ENCODE peak calls at places on chromosomes 3 and 15, in seven cellular contexts. J is AG10803, S is endothelial cell, B is GM13977, Q is WTC11, A is RWPE1, D is mucosa of descending colon. U is an unnamed sample.

GRCh38 chr15:68492855-68493254 is 60.9 kb upstream of the ITGA11 start:
- DNase-seq in D (no peak), S (no peak), B (no peak), J (peak), A (no peak), Q (no peak), U (no peak)

GRCh38 chr15:95932676-95933075 is 397.8 kb upstream of the NR2F2 start:
- DNase-seq in J (peak), Q (no peak), D (no peak), B (no peak), S (no peak), A (no peak), U (no peak)

GRCh38 chr3:122582390-122582789 is 4.9 kb downstream of the PARP15 start:
- DNase-seq in D (no peak), B (no peak), A (no peak), J (no peak), Q (no peak), S (no peak), U (no peak)

GRCh38 chr3:134869153-134869726 is 74.2 kb downstream of the EPHB1 start:
- DNase-seq in B (no peak), J (no peak), Q (no peak), D (no peak), S (no peak), A (no peak), U (no peak)

GRCh38 chr3:2354702-2355101 is 256.0 kb downstream of the CNTN4 start:
- DNase-seq in B (no peak), Q (no peak), D (no peak), A (no peak), S (no peak), J (no peak), U (no peak)

GRCh38 chr15:42016971-42017370 is 3.9 kb downstream of the PLA2G4E start:
- DNase-seq in S (no peak), D (no peak), Q (no peak), A (no peak), J (no peak), B (no peak), U (no peak)

GRCh38 chr3:9067352-9067975 is 104.2 kb upstream of the RAD18 start:
- DNase-seq in J (peak), B (peak), D (no peak), A (peak), S (peak), Q (peak), U (peak)

GRCh38 chr15:61467823-61468222 is 238.7 kb upstream of the RORA start:
- DNase-seq in A (no peak), J (no peak), D (no peak), B (no peak), Q (no peak), S (no peak), U (no peak)

GRCh38 chr3:180329847-180330246 is 272.1 kb upstream of the TTC14 start:
- DNase-seq in A (no peak), J (no peak), D (no peak), B (no peak), Q (no peak), S (no peak), U (no peak)

GRCh38 chr15:29815000-29815704 is 7.1 kb downstream of the TJP1 start:
- DNase-seq in S (no peak), B (no peak), J (peak), D (no peak), Q (no peak), A (no peak), U (no peak)

GRCh38 chr3:106261396-106261795 is 392.6 kb upstream of the CBLB start:
- DNase-seq in Q (no peak), S (no peak), J (peak), A (no peak), B (no peak), D (no peak), U (no peak)

GRCh38 chr3:112546216-112546759 is 15.5 kb downstream of the ATG3 start:
- DNase-seq in B (no peak), S (no peak), D (no peak), A (peak), J (no peak), Q (no peak), U (no peak)

GRCh38 chr3:154795582-154795981 is 284.5 kb upstream of the MME start:
- DNase-seq in D (no peak), Q (no peak), B (no peak), A (peak), J (peak), S (no peak), U (no peak)

GRCh38 chr3:172051310-172051956 is 12.1 kb downstream of the FNDC3B start:
- DNase-seq in B (no peak), D (no peak), Q (no peak), J (no peak), A (no peak), S (no peak), U (no peak)

GRCh38 chr15:43769584-43770228 is 7.1 kb downstream of the ELL3 start:
- DNase-seq in B (peak), Q (peak), A (peak), S (peak), J (peak), D (no peak), U (peak)

GRCh38 chr3:112360574-112360973 is 27.6 kb downstream of the CD200 start:
- DNase-seq in A (no peak), B (no peak), J (peak), D (no peak), S (no peak), Q (no peak), U (no peak)

GRCh38 chr3:188491276-188491687 is 337.3 kb downstream of the LPP start:
- DNase-seq in J (peak), D (no peak), A (no peak), Q (no peak), B (no peak), S (no peak), U (no peak)

GRCh38 chr3:60756231-60756630 is 495.0 kb downstream of the FHIT start:
- DNase-seq in Q (no peak), B (no peak), S (no peak), J (peak), A (no peak), D (no peak), U (no peak)

GRCh38 chr15:77738441-77739437 is 106.0 kb upstream of the LINGO1 start:
- DNase-seq in Q (peak), B (no peak), D (no peak), A (no peak), S (peak), J (no peak), U (no peak)

GRCh38 chr15:80608688-80609087 is 86.4 kb upstream of the ABHD17C start:
- DNase-seq in J (no peak), B (no peak), Q (no peak), S (no peak), D (no peak), A (no peak), U (no peak)

GRCh38 chr15:39623550-39623931 is 42.7 kb downstream of the THBS1 start:
- DNase-seq in Q (no peak), D (no peak), J (no peak), S (no peak), B (peak), A (no peak), U (peak)

GRCh38 chr15:91940466-91941381 is 87.2 kb downstream of the SLCO3A1 start:
- DNase-seq in S (no peak), D (peak), J (no peak), Q (no peak), B (no peak), A (peak), U (no peak)

GRCh38 chr15:70156781-70157261 is 59.1 kb upstream of the TLE3 start:
- DNase-seq in D (no peak), B (no peak), S (no peak), Q (no peak), J (peak), A (peak), U (no peak)

GRCh38 chr3:127676456-127676855 is 3.7 kb downstream of the ABTB1 start:
- DNase-seq in Q (peak), J (no peak), B (no peak), A (no peak), D (peak), S (no peak), U (no peak)

GRCh38 chr3:127674793-127675189 is 2.0 kb downstream of the ABTB1 start:
- DNase-seq in D (peak), Q (peak), J (no peak), B (no peak), A (no peak), S (no peak), U (no peak)

GRCh38 chr3:127676921-127677351 is 4.2 kb downstream of the ABTB1 start:
- DNase-seq in D (peak), Q (peak), A (no peak), B (no peak), S (no peak), J (no peak), U (no peak)

GRCh38 chr3:127674099-127674792 is 1.5 kb downstream of the ABTB1 start:
- DNase-seq in B (no peak), D (peak), S (no peak), A (no peak), J (no peak), Q (no peak), U (no peak)

GRCh38 chr3:127675651-127676391 is 3.1 kb downstream of the ABTB1 start:
- DNase-seq in D (peak), S (no peak), Q (peak), J (no peak), B (no peak), A (no peak), U (no peak)
- TF ChIP-seq CTCF in D (no peak), S (no peak), Q (no peak), J (no peak), B (no peak), A (no peak), U (no peak)

DNA sequence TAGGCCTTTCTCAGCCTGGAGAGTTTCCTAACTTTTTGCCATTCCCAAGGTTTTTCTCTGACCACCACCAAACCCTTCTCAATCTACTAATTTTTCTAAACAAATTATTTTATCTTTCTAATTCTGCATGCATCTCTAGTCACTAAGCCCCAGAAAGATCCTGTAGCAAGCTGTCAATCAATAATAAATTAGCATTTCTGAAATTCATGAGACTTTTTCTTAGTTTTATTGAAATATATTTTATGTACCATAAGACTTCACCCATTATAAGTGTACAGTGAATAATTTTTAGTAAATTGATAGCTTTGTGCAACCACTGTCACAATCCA is 22.4 kb upstream of the AP4E1 start:
- DNase-seq in B (no peak), S (no peak), D (no peak), A (no peak), Q (no peak), J (no peak), U (no peak)
- TF ChIP-seq CTCF in B (no peak), S (peak), D (no peak), A (peak), Q (no peak), J (no peak), U (no peak)

GRCh38 chr3:150545419-150546225 is 674 bp downstream of the SERP1 start:
- DNase-seq in Q (no peak), D (no peak), J (peak), A (peak), B (peak), S (no peak), U (peak)
- TF ChIP-seq CTCF in Q (no peak), D (no peak), J (peak), A (no peak), B (no peak), S (no peak), U (no peak)

GRCh38 chr15:25933456-25934158 is 70.5 kb upstream of the ATP10A start:
- DNase-seq in B (no peak), D (no peak), S (peak), J (peak), Q (peak), A (peak), U (no peak)
- TF ChIP-seq CTCF in B (peak), D (peak), S (peak), J (peak), Q (peak), A (peak), U (peak)

DNA sequence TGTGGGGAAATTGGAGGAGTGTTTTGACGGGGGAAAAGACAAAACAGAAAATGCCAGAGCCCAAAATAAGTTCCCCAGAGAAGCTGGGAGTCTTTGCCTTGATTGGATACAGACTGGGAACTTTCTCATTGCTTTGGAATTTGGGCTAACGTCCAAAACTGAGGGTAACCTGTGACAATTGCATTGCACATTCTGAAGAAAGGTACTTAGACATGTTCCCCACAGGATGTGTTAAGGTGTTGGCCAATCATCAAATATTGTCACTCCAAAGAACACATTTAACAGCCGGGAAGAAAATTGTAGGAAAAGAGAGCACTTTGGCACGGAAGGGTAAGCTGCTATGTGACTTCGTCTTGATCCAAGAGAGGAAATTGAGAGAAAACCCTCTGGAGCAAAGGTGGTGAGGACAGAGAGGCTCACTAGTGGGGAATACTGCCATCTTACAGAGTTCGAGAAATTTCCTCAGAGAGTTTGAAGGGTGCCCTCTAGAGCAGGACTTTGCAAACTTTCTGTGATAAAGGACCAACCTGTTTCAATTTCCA is 619.5 kb upstream of the TBL1XR1 start:
- DNase-seq in B (no peak), Q (no peak), A (peak), S (no peak), D (no peak), J (peak), U (no peak)
- TF ChIP-seq CTCF in B (no peak), Q (no peak), A (no peak), S (no peak), D (no peak), J (peak), U (no peak)

GRCh38 chr3:12758025-12758830 is 831 bp downstream of the TMEM40 start:
- DNase-seq in A (peak), D (no peak), S (no peak), Q (no peak), J (peak), B (peak), U (peak)
- TF ChIP-seq CTCF in A (no peak), D (no peak), S (no peak), Q (no peak), J (peak), B (no peak), U (no peak)

GRCh38 chr3:183212096-183212495 is 41.0 kb upstream of the B3GNT5 start:
- DNase-seq in D (no peak), Q (no peak), B (no peak), A (no peak), J (no peak), S (no peak), U (no peak)

GRCh38 chr3:183212565-183212964 is 40.5 kb upstream of the B3GNT5 start:
- DNase-seq in Q (no peak), A (no peak), D (no peak), J (no peak), B (no peak), S (no peak), U (no peak)

GRCh38 chr3:183211390-183211789 is 41.7 kb upstream of the B3GNT5 start:
- DNase-seq in A (no peak), Q (no peak), J (no peak), S (no peak), D (peak), B (no peak), U (no peak)

GRCh38 chr3:183210341-183210740 is 42.7 kb upstream of the B3GNT5 start:
- DNase-seq in Q (no peak), B (no peak), A (no peak), J (no peak), D (no peak), S (no peak), U (no peak)

DNA sequence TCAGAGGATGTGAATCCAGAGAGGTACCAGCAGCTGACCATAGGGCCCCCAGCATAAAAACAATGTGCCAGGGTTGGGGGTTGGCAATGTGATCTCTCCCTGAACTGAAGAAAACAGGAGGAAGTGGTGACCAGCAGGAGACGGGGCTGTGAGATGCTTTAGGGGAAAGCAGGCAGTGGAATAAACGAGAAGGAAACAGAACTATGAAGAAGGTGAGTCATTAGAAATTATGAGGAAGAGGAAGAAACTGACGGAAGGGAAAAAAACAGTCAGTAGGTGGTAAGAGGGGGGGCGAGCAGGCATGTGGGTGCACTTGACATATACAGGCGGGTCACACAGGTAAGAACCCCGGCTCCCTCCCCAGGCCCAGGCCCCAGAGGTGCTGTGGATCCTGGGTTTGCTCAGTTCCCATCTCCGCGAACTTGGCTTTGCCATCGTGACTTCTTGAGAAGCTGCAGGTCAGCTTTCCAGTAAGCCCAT is 42.2 kb upstream of the B3GNT5 start:
- DNase-seq in J (no peak), S (no peak), B (no peak), A (no peak), D (no peak), Q (no peak), U (no peak)
- TF ChIP-seq CTCF in J (no peak), S (no peak), B (no peak), A (no peak), D (no peak), Q (no peak), U (no peak)

DNA sequence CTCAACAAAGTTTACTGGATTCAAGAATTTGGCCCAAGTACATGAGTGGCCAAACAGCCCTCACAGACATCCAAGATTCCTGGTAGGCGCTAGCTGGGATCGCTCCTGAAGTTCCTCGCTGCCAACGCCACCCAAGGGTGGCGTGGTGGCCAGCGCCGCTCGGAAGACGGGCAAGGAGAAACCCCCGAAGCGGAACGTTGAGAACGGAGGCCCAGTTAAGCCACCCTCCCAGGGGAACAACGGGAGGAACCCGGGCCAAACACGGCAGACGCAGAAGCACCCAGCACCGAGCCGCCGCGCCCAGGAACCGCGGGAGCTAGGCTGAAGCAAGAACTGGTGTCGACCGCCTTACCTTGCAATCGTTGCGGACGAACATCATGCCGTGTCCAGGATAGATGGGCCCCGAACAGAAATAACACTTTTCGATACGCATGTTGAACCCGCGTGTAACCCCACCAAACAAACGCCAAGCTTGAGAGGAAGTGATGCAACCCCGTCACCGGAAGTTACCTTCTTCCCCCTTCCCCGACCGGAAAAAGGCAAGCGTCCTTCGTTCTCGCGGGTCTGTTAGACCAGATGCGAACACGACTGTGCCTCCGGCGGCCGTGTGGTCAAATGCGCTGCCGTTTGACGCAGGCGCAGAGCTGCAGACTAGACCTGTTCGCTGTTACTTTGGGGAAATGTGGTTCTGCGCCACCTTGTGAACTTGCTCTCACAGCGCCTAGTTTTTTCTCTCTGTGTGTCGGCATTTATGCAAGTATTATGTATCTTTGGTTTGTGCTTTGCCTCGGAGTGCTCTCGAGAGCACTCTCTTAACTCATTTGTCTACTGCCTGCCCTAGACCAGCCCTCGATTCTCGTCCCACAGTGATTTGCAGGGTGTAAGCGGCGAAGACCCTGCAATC is at the start of gene RSL24D1:
- DNase-seq in Q (peak), D (peak), S (peak), B (peak), A (peak), J (peak), U (peak)
- TF ChIP-seq CTCF in Q (no peak), D (peak), S (peak), B (peak), A (peak), J (peak), U (peak)